ENCODE peak calls at places on chromosome 19, in nine cellular contexts. One of them, this sample, is unnamed.

GRCh38 chr19:5793188-5793587 is 2.2 kb upstream of the DUS3L start:
- DNase-seq in BJ: no peak
- DNase-seq in ascending aorta: no peak
- DNase-seq in heart left ventricle: no peak
- DNase-seq in astrocyte: no peak
- DNase-seq in tibial artery: no peak
- DNase-seq in lower lobe of right lung: no peak
- DNase-seq in AG04449: no peak
- DNase-seq in fibroblast of the aortic adventitia: no peak
- DNase-seq in this sample: no peak

GRCh38 chr19:24140099-24140498 is 53.1 kb downstream of the ZNF254 start:
- DNase-seq in BJ: peak; percentile 22
- DNase-seq in ascending aorta: no peak
- DNase-seq in heart left ventricle: no peak
- DNase-seq in astrocyte: peak; percentile 95
- DNase-seq in tibial artery: no peak
- DNase-seq in lower lobe of right lung: no peak
- DNase-seq in AG04449: no peak
- DNase-seq in fibroblast of the aortic adventitia: peak; percentile 62
- DNase-seq in this sample: peak; percentile 6

GRCh38 chr19:7386308-7386707 is 37.6 kb downstream of the ARHGEF18 start:
- DNase-seq in BJ: no peak
- DNase-seq in ascending aorta: no peak
- DNase-seq in heart left ventricle: no peak
- DNase-seq in astrocyte: no peak
- DNase-seq in tibial artery: no peak
- DNase-seq in lower lobe of right lung: peak; percentile 44
- DNase-seq in AG04449: no peak
- DNase-seq in fibroblast of the aortic adventitia: no peak
- DNase-seq in this sample: no peak

GRCh38 chr19:52961981-52962380 is 700 bp downstream of the ZNF816 start:
- DNase-seq in BJ: no peak
- DNase-seq in ascending aorta: no peak
- DNase-seq in heart left ventricle: no peak
- DNase-seq in astrocyte: no peak
- DNase-seq in tibial artery: no peak
- DNase-seq in lower lobe of right lung: no peak
- DNase-seq in AG04449: no peak
- DNase-seq in fibroblast of the aortic adventitia: no peak
- DNase-seq in this sample: no peak

GRCh38 chr19:6062274-6062673 is 48.0 kb downstream of the RFX2 start:
- DNase-seq in BJ: no peak
- DNase-seq in ascending aorta: peak; percentile 40
- DNase-seq in heart left ventricle: no peak
- DNase-seq in astrocyte: peak; percentile 40
- DNase-seq in tibial artery: peak; percentile 79
- DNase-seq in lower lobe of right lung: peak; percentile 80
- DNase-seq in AG04449: no peak
- DNase-seq in fibroblast of the aortic adventitia: peak; percentile 51
- DNase-seq in this sample: no peak

GRCh38 chr19:6225232-6225635 is 54.5 kb downstream of the MLLT1 start:
- DNase-seq in BJ: no peak
- DNase-seq in ascending aorta: no peak
- DNase-seq in heart left ventricle: no peak
- DNase-seq in astrocyte: no peak
- DNase-seq in tibial artery: no peak
- DNase-seq in lower lobe of right lung: peak; percentile 32
- DNase-seq in AG04449: no peak
- DNase-seq in fibroblast of the aortic adventitia: no peak
- DNase-seq in this sample: no peak

GRCh38 chr19:6767357-6768235 is at the start of gene SH2D3A:
- DNase-seq in BJ: no peak
- DNase-seq in ascending aorta: peak; percentile 24
- DNase-seq in heart left ventricle: peak; percentile 84
- DNase-seq in astrocyte: no peak
- DNase-seq in tibial artery: no peak
- DNase-seq in lower lobe of right lung: peak; percentile 93
- DNase-seq in AG04449: no peak
- DNase-seq in fibroblast of the aortic adventitia: no peak
- DNase-seq in this sample: no peak

GRCh38 chr19:48540110-48540509 is 11.9 kb upstream of the SULT2B1 start:
- DNase-seq in BJ: no peak
- DNase-seq in ascending aorta: no peak
- DNase-seq in heart left ventricle: peak; percentile 15
- DNase-seq in astrocyte: no peak
- DNase-seq in tibial artery: no peak
- DNase-seq in lower lobe of right lung: no peak
- DNase-seq in AG04449: no peak
- DNase-seq in fibroblast of the aortic adventitia: no peak
- DNase-seq in this sample: no peak

DNA sequence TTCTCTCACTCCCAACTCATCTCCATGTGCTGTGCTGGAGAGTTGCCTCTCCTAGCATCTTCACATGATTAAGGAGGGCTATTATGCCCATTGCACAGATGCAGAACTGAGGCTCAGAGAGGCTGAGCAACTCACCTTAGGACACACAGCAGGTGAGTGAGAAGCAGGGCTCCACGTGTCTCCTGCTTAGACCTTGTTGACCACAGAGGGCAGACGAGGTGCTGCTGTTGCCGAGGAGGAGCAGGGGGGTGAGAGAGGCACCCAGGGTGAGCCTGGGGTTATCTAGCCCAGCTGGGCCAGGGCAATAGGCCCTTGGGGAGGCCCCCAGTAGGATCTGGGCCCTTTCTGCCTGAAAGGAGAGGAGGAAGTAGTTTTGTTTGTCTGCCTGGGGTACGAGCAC is 2.4 kb upstream of the HSH2D start:
- DNase-seq in BJ: no peak
- DNase-seq in ascending aorta: no peak
- DNase-seq in heart left ventricle: no peak
- DNase-seq in astrocyte: no peak
- DNase-seq in tibial artery: no peak
- DNase-seq in lower lobe of right lung: no peak
- DNase-seq in AG04449: no peak
- DNase-seq in fibroblast of the aortic adventitia: no peak
- DNase-seq in this sample: no peak
- TF ChIP-seq CTCF in BJ: no peak
- TF ChIP-seq CTCF in ascending aorta: no peak
- TF ChIP-seq CTCF in heart left ventricle: no peak
- TF ChIP-seq CTCF in astrocyte: no peak
- TF ChIP-seq CTCF in tibial artery: no peak
- TF ChIP-seq CTCF in lower lobe of right lung: no peak
- TF ChIP-seq CTCF in AG04449: no peak
- TF ChIP-seq CTCF in fibroblast of the aortic adventitia: no peak
- TF ChIP-seq CTCF in this sample: no peak

GRCh38 chr19:4060621-4061177 is 6.0 kb downstream of the ZBTB7A start:
- DNase-seq in BJ: no peak
- DNase-seq in ascending aorta: no peak
- DNase-seq in heart left ventricle: no peak
- DNase-seq in astrocyte: no peak
- DNase-seq in tibial artery: no peak
- DNase-seq in lower lobe of right lung: peak; percentile 47
- DNase-seq in AG04449: no peak
- DNase-seq in fibroblast of the aortic adventitia: no peak
- DNase-seq in this sample: no peak
- H3K4me3 ChIP-seq in BJ: peak overlapping the region; percentile 31
- H3K4me3 ChIP-seq in ascending aorta: peak overlapping the region; percentile 45
- H3K4me3 ChIP-seq in heart left ventricle: peak overlapping the region; percentile 32
- H3K4me3 ChIP-seq in astrocyte: no peak overlapping the region
- H3K4me3 ChIP-seq in tibial artery: peak overlapping the region; percentile 46
- H3K4me3 ChIP-seq in lower lobe of right lung: peak overlapping the region; percentile 43
- H3K4me3 ChIP-seq in AG04449: no peak overlapping the region
- H3K4me3 ChIP-seq in fibroblast of the aortic adventitia: peak overlapping the region; percentile 53
- H3K4me3 ChIP-seq in this sample: peak overlapping the region; percentile 12

DNA sequence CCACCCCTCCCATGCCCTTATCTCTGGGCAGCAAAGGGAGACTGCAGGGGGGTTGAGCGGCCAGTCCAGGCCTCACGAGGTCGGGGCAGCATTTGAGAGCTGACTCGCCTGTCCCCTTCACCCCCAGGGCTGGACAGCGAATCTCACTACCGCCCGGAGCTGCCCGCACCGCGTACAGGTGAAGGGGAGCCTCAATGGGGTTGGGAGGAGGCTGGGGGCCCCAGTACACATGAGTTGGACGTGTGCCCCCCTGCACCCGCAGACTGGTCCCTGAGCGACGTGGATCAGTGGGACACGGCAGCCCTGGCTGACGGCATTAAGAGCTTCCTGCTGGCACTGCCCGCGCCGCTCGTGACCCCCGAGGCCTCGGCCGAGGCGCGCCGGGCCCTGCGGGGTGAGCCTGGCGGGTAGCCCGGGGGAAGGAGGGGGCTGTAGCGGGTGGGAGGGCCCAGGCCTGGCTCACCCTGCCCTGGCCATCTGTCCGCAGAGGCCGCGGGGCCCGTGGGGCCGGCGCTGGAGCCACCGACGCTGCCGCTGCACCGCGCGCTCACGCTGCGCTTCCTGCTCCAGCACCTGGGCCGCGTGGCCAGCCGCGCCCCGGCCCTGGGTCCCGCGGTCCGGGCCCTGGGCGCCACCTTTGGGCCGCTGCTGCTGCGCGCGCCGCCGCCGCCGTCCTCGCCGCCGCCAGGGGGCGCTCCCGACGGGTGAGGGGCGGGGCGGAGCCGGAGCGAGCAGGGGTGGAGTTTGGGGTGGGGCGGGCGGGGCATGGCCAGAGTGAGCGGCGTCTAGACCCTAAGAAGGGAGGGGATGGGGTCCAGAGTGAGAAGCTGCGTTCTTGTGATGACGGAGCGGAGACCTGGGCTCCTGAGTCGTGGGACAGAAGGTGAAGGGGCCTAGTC is 8.1 kb downstream of the PIK3R2 start:
- DNase-seq in BJ: no peak
- DNase-seq in ascending aorta: no peak
- DNase-seq in heart left ventricle: peak; percentile 89
- DNase-seq in astrocyte: no peak
- DNase-seq in tibial artery: peak; percentile 82
- DNase-seq in lower lobe of right lung: peak; percentile 82
- DNase-seq in AG04449: no peak
- DNase-seq in fibroblast of the aortic adventitia: peak; percentile 43
- DNase-seq in this sample: no peak
- TF ChIP-seq CTCF in BJ: peak; percentile 49
- TF ChIP-seq CTCF in ascending aorta: peak; percentile 46
- TF ChIP-seq CTCF in heart left ventricle: peak; percentile 61
- TF ChIP-seq CTCF in astrocyte: no peak
- TF ChIP-seq CTCF in tibial artery: peak; percentile 48
- TF ChIP-seq CTCF in lower lobe of right lung: peak; percentile 65
- TF ChIP-seq CTCF in AG04449: peak; percentile 55
- TF ChIP-seq CTCF in fibroblast of the aortic adventitia: peak; percentile 49
- TF ChIP-seq CTCF in this sample: peak; percentile 33

GRCh38 chr19:4196009-4196408 is 13.5 kb downstream of the ANKRD24 start:
- DNase-seq in BJ: no peak
- DNase-seq in ascending aorta: no peak
- DNase-seq in heart left ventricle: no peak
- DNase-seq in astrocyte: no peak
- DNase-seq in tibial artery: no peak
- DNase-seq in lower lobe of right lung: no peak
- DNase-seq in AG04449: no peak
- DNase-seq in fibroblast of the aortic adventitia: no peak
- DNase-seq in this sample: no peak

GRCh38 chr19:4198467-4199126 is 16.1 kb downstream of the ANKRD24 start:
- DNase-seq in BJ: no peak
- DNase-seq in ascending aorta: no peak
- DNase-seq in heart left ventricle: no peak
- DNase-seq in astrocyte: no peak
- DNase-seq in tibial artery: no peak
- DNase-seq in lower lobe of right lung: no peak
- DNase-seq in AG04449: no peak
- DNase-seq in fibroblast of the aortic adventitia: no peak
- DNase-seq in this sample: no peak

GRCh38 chr19:4197228-4197624 is 14.7 kb downstream of the ANKRD24 start:
- DNase-seq in BJ: no peak
- DNase-seq in ascending aorta: no peak
- DNase-seq in heart left ventricle: no peak
- DNase-seq in astrocyte: no peak
- DNase-seq in tibial artery: no peak
- DNase-seq in lower lobe of right lung: no peak
- DNase-seq in AG04449: no peak
- DNase-seq in fibroblast of the aortic adventitia: no peak
- DNase-seq in this sample: no peak

GRCh38 chr19:4196587-4197148 is 14.2 kb downstream of the ANKRD24 start:
- DNase-seq in BJ: no peak
- DNase-seq in ascending aorta: no peak
- DNase-seq in heart left ventricle: no peak
- DNase-seq in astrocyte: no peak
- DNase-seq in tibial artery: no peak
- DNase-seq in lower lobe of right lung: no peak
- DNase-seq in AG04449: no peak
- DNase-seq in fibroblast of the aortic adventitia: no peak
- DNase-seq in this sample: no peak

GRCh38 chr19:4197625-4198466 is 15.4 kb downstream of the ANKRD24 start:
- DNase-seq in BJ: no peak
- DNase-seq in ascending aorta: no peak
- DNase-seq in heart left ventricle: no peak
- DNase-seq in astrocyte: no peak
- DNase-seq in tibial artery: no peak
- DNase-seq in lower lobe of right lung: no peak
- DNase-seq in AG04449: no peak
- DNase-seq in fibroblast of the aortic adventitia: no peak
- DNase-seq in this sample: no peak
- H3K4me3 ChIP-seq in BJ: no peak overlapping the region
- H3K4me3 ChIP-seq in ascending aorta: no peak overlapping the region
- H3K4me3 ChIP-seq in heart left ventricle: no peak overlapping the region
- H3K4me3 ChIP-seq in astrocyte: no peak overlapping the region
- H3K4me3 ChIP-seq in tibial artery: no peak overlapping the region
- H3K4me3 ChIP-seq in lower lobe of right lung: no peak overlapping the region
- H3K4me3 ChIP-seq in AG04449: no peak overlapping the region
- H3K4me3 ChIP-seq in fibroblast of the aortic adventitia: no peak overlapping the region
- H3K4me3 ChIP-seq in this sample: no peak overlapping the region